ENCODE peak calls at places on chromosomes 4 and X, in seven cellular contexts. R is glutamatergic neuron, T is lower leg skin, E is GM06990, L is PC-9, F is choroid plexus epithelial cell, X is lower lobe of right lung. H is an unnamed sample.

GRCh38 chr4:187158003-187158402 is 434.3 kb upstream of the FAT1 start:
- DNase-seq in R (no peak), T (no peak), E (no peak), L (no peak), F (no peak), X (no peak), H (no peak)

GRCh38 chr4:169103966-169104412 is 93.9 kb upstream of the CBR4 start:
- DNase-seq in R (peak), T (no peak), E (no peak), L (peak), F (peak), X (no peak), H (no peak)

GRCh38 chr4:149741186-149741831 is 74.3 kb downstream of the IQCM start:
- DNase-seq in R (no peak), T (no peak), E (no peak), L (no peak), F (no peak), X (no peak), H (no peak)

GRCh38 chrX:98956014-98956413 is 1454.1 kb downstream of the PCDH19 start:
- DNase-seq in R (no peak), T (no peak), E (no peak), L (no peak), F (no peak), X (no peak), H (no peak)

GRCh38 chr4:80017125-80017854 is 55.7 kb downstream of the ANTXR2 start:
- DNase-seq in R (no peak), T (no peak), E (no peak), L (peak), F (peak), X (no peak), H (no peak)

GRCh38 chrX:76127341-76127740 is 45.5 kb upstream of the PBDC1 start:
- DNase-seq in R (no peak), T (no peak), E (no peak), L (no peak), F (no peak), X (no peak), H (no peak)

GRCh38 chr4:94305468-94306225 is 37.0 kb downstream of the HPGDS start:
- DNase-seq in R (no peak), T (no peak), E (no peak), L (no peak), F (no peak), X (no peak), H (no peak)

GRCh38 chrX:123291623-123292022 is 107.5 kb downstream of the GRIA3 start:
- DNase-seq in R (no peak), T (no peak), E (no peak), L (no peak), F (no peak), X (no peak), H (no peak)

GRCh38 chr4:148060264-148061138 is 328.6 kb downstream of the ARHGAP10 start:
- DNase-seq in R (no peak), T (no peak), E (no peak), L (no peak), F (no peak), X (no peak), H (no peak)

GRCh38 chr4:124803641-124804040 is 91.1 kb upstream of the ANKRD50 start:
- DNase-seq in R (no peak), T (no peak), E (no peak), L (no peak), F (peak), X (no peak), H (no peak)

GRCh38 chr4:25032126-25032525 is 1.4 kb upstream of the LGI2 start:
- DNase-seq in R (no peak), T (no peak), E (no peak), L (no peak), F (peak), X (no peak), H (no peak)

GRCh38 chr4:164880489-164881262 is 3.7 kb downstream of the APELA start:
- DNase-seq in R (no peak), T (no peak), E (no peak), L (no peak), F (no peak), X (no peak), H (no peak)

GRCh38 chrX:117376460-117376859 is 740.1 kb downstream of the KLHL13 start:
- DNase-seq in R (no peak), T (no peak), E (no peak), L (peak), F (no peak), X (no peak), H (no peak)

GRCh38 chrX:51568586-51568985 is 50.1 kb downstream of the CENPVL3 start:
- DNase-seq in R (no peak), T (no peak), E (no peak), L (no peak), F (peak), X (no peak), H (no peak)

GRCh38 chr4:103008875-103009729 is 10.4 kb downstream of the SLC9B1 start:
- DNase-seq in R (no peak), T (no peak), E (peak), L (peak), F (peak), X (no peak), H (no peak)

GRCh38 chr4:110510282-110510681 is 34.3 kb downstream of the ENPEP start:
- DNase-seq in R (no peak), T (no peak), E (no peak), L (no peak), F (no peak), X (no peak), H (no peak)

GRCh38 chr4:51844157-51845054 is 1.5 kb downstream of the DCUN1D4 start:
- DNase-seq in R (peak), T (peak), E (peak), L (peak), F (peak), X (peak), H (peak)

GRCh38 chrX:30085571-30085970 is 129.8 kb upstream of the MAGEB2 start:
- DNase-seq in R (no peak), T (no peak), E (no peak), L (no peak), F (no peak), X (no peak), H (no peak)

GRCh38 chrX:54093159-54093558 is 48.9 kb upstream of the PHF8 start:
- DNase-seq in R (no peak), T (no peak), E (no peak), L (no peak), F (peak), X (no peak), H (no peak)

GRCh38 chrX:69163936-69164741 is 1.1 kb downstream of the PJA1 start:
- DNase-seq in R (peak), T (no peak), E (peak), L (no peak), F (peak), X (peak), H (no peak)

GRCh38 chrX:42778096-42778495 is at the start of gene PPP1R2C:
- DNase-seq in R (no peak), T (no peak), E (no peak), L (no peak), F (no peak), X (no peak), H (no peak)

GRCh38 chrX:41689711-41690110 is 938 bp downstream of the GPR34 start:
- DNase-seq in R (no peak), T (no peak), E (no peak), L (no peak), F (peak), X (no peak), H (no peak)

GRCh38 chrX:17081535-17081934 is 135.1 kb downstream of the REPS2 start:
- DNase-seq in R (no peak), T (no peak), E (no peak), L (no peak), F (no peak), X (no peak), H (no peak)

GRCh38 chrX:17081969-17082368 is 135.5 kb downstream of the REPS2 start:
- DNase-seq in R (no peak), T (no peak), E (no peak), L (no peak), F (no peak), X (no peak), H (no peak)

GRCh38 chrX:17086317-17086716 is 139.9 kb downstream of the REPS2 start:
- DNase-seq in R (no peak), T (no peak), E (no peak), L (no peak), F (no peak), X (no peak), H (no peak)

GRCh38 chrX:17078031-17078730 is 131.7 kb downstream of the REPS2 start:
- DNase-seq in R (no peak), T (no peak), E (no peak), L (peak), F (peak), X (no peak), H (no peak)

DNA sequence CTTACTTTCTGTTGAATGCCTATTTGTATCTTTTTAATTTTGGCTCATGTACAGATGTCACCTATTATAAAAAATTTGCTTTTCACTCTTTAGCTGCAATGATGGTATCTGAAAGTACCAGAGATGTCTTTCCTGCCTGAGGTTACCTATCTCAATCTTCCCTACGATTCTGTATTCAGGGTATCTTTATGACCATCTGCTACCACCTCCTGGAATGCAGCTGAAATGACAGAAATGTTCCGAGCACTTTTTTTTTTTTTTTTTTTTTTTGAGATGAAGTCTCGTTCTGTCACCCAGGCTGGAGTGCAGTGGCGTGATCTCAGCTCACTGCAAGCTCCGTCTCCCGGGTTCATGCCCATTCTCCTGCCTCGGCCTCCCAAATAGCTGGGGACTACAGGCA is 136.4 kb downstream of the REPS2 start:
- DNase-seq in R (no peak), T (no peak), E (no peak), L (no peak), F (peak), X (no peak), H (no peak)
- TF ChIP-seq CTCF in R (no peak), T (no peak), E (no peak), L (peak), F (no peak), X (no peak), H (no peak)

GRCh38 chr4:130808492-130808891 is 1712.5 kb downstream of the C4orf33 start:
- DNase-seq in R (no peak), T (no peak), E (no peak), L (no peak), F (peak), X (no peak), H (no peak)
- TF ChIP-seq CTCF in R (peak), T (no peak), E (no peak), L (peak), F (peak), X (peak), H (no peak)

GRCh38 chrX:153927686-153927935 is 1.5 kb upstream of the ARHGAP4 start:
- DNase-seq in R (no peak), T (no peak), E (no peak), L (no peak), F (no peak), X (no peak), H (no peak)

GRCh38 chrX:153929576-153929975 is 3.5 kb upstream of the ARHGAP4 start:
- DNase-seq in R (no peak), T (no peak), E (no peak), L (no peak), F (no peak), X (no peak), H (no peak)

GRCh38 chrX:153927936-153928760 is 2.1 kb upstream of the ARHGAP4 start:
- DNase-seq in R (peak), T (peak), E (peak), L (peak), F (peak), X (peak), H (peak)

GRCh38 chrX:153930011-153930910 is 4.2 kb upstream of the ARHGAP4 start:
- DNase-seq in R (no peak), T (no peak), E (no peak), L (no peak), F (no peak), X (no peak), H (no peak)

GRCh38 chrX:153928846-153929245 is 2.8 kb upstream of the ARHGAP4 start:
- DNase-seq in R (no peak), T (no peak), E (no peak), L (no peak), F (no peak), X (no peak), H (no peak)
- TF ChIP-seq CTCF in R (no peak), T (no peak), E (no peak), L (no peak), F (no peak), X (no peak), H (no peak)

DNA sequence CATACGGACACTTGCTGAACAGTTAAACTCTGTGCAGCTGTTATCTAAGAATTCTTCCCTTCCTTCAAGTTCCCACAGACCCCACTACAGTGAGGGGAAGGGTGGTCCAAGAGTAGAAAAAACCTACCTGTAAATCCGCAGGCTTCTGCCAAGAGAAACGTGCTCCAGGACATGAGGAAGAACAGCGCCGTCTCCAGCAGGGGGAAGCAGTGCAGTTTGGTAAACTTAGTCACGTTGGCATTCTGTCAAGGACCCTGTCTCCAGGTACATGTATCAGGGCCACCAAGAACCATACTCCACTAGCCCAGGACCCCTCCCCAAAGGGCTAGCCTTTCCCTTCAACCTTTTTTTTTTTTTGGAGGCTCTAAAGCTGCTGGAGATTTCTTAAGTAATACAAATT is 79.9 kb downstream of the CHST7 start:
- DNase-seq in R (peak), T (no peak), E (no peak), L (no peak), F (peak), X (peak), H (no peak)
- TF ChIP-seq CTCF in R (no peak), T (no peak), E (peak), L (no peak), F (peak), X (peak), H (peak)

GRCh38 chr4:82798168-82799005 is at the start of gene SCD5:
- DNase-seq in R (peak), T (peak), E (peak), L (peak), F (peak), X (peak), H (no peak)
- TF ChIP-seq CTCF in R (no peak), T (no peak), E (peak), L (no peak), F (no peak), X (no peak), H (no peak)

DNA sequence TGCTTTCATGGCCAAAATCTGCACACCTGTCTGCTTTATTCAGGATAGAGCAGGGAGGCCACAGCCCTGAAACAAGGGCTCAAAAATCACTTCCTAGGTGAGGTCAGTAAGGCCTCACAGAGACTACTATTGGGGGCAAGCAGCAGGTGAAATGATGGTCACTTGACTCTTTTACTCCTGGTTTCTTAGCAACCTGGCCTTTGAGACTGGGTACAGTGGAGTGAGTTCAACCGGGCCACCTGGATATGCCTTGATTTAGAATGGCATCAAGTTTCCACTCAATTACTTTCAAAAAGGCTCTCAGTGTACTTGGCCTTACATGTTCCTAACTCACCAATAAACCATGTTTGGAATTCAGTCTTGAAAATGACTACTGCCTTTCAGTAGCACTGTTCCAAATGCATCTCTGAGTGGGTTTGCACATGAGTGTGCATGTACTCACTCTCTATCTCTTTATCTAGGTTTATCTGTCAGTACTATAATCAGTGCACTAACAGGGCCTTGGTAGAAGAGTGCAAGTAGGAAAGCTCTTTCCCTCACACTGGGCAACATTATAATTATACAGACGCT is 388.2 kb downstream of the OPHN1 start:
- DNase-seq in R (no peak), T (no peak), E (no peak), L (no peak), F (no peak), X (no peak), H (no peak)
- TF ChIP-seq CTCF in R (no peak), T (no peak), E (no peak), L (no peak), F (no peak), X (no peak), H (no peak)

GRCh38 chr4:105196523-105197145 is 50.0 kb downstream of the TET2 start:
- DNase-seq in R (no peak), T (no peak), E (no peak), L (no peak), F (peak), X (no peak), H (no peak)
- TF ChIP-seq CTCF in R (no peak), T (no peak), E (peak), L (no peak), F (peak), X (peak), H (peak)

DNA sequence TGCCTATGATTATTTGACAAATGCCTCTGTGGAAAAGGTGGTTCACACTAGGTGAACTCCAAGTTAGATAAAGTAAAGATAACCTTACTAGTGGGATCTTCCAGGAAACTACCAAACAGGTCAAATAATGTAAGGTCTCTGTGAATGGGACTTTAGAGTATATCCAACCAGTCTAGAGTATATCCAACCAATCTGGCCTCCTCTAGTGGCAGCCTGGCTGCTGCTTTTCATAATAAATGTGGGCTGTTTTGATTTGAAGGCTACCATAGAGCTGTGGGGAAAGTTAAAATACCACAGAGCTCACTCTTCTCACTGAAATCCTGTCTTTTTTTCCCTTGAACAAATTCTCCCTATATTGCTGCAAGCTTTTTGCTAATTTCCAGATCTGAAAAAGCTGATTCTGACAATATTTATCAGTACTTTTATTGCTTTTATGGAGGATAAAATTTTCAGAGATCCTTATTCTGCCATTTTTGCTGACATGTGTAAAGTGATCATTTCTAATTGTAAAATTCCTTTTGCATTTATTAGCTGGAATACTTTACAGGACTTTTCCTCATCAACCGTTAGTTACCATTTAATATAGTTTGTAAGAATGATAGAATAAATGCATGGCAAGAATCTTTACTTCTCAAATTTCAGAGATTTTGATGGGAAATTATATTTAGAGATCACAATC is 111.3 kb downstream of the TET2 start:
- DNase-seq in R (no peak), T (no peak), E (no peak), L (no peak), F (peak), X (no peak), H (no peak)
- TF ChIP-seq CTCF in R (no peak), T (no peak), E (no peak), L (no peak), F (peak), X (no peak), H (no peak)

GRCh38 chr4:153541426-153542096 is 75.4 kb downstream of the TMEM131L start:
- DNase-seq in R (no peak), T (no peak), E (no peak), L (no peak), F (peak), X (no peak), H (no peak)

GRCh38 chr4:153545822-153546221 is 79.7 kb downstream of the TMEM131L start:
- DNase-seq in R (no peak), T (no peak), E (no peak), L (no peak), F (no peak), X (no peak), H (no peak)

GRCh38 chr4:153543351-153543750 is 77.2 kb downstream of the TMEM131L start:
- DNase-seq in R (no peak), T (no peak), E (no peak), L (no peak), F (no peak), X (no peak), H (no peak)

GRCh38 chr4:153542131-153542530 is 76.0 kb downstream of the TMEM131L start:
- DNase-seq in R (no peak), T (no peak), E (no peak), L (no peak), F (no peak), X (no peak), H (no peak)

DNA sequence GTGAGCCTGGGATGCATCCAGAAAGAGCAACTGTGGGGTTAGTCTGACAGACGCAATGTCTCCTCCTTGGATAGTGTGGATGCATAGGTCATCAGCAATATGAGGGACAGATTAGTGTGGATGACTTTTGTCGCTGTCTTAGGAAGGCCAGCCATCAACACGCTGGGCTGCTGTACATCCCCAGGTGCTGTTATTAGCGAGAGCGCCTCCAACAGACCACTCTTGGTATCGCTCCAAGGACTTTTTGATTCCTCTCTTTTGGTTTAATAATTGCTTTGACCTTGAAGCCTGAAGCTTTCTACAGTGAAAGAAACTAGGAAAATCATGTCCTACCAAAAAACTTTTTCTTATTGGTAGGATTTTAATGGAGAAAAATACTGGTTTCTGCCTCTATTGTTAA is 76.7 kb downstream of the TMEM131L start:
- DNase-seq in R (no peak), T (no peak), E (no peak), L (no peak), F (no peak), X (no peak), H (no peak)
- TF ChIP-seq CTCF in R (peak), T (no peak), E (peak), L (no peak), F (peak), X (peak), H (peak)